ENCODE peak calls at places on chromosomes 3 and 15, in five cellular contexts. K, L, V, I and D are unnamed samples.

GRCh38 chr15:83565553-83566159 is 88.3 kb upstream of the ADAMTSL3 start:
- DNase-seq in K (no peak), L (peak; percentile 62), V (peak; percentile 71), I (no peak), D (no peak)

GRCh38 chr3:184761120-184761841 is 49.4 kb upstream of the MAGEF1 start:
- DNase-seq in K (no peak), L (no peak), V (no peak), I (no peak), D (no peak)

GRCh38 chr3:115741650-115742049 is 118.3 kb downstream of the GAP43 start:
- DNase-seq in K (no peak), L (no peak), V (no peak), I (no peak), D (no peak)

GRCh38 chr3:34947849-34948248 is 691.5 kb upstream of the ARPP21 start:
- DNase-seq in K (no peak), L (peak; percentile 34), V (no peak), I (no peak), D (no peak)

GRCh38 chr3:10234526-10235230 is 13.6 kb upstream of the TATDN2 start:
- DNase-seq in K (no peak), L (no peak), V (no peak), I (no peak), D (no peak)

GRCh38 chr3:188316021-188316722 is 162.2 kb downstream of the LPP start:
- DNase-seq in K (no peak), L (peak; percentile 55), V (no peak), I (no peak), D (no peak)

GRCh38 chr15:25055356-25056068 is 100.7 kb downstream of the SNRPN start:
- DNase-seq in K (no peak), L (no peak), V (no peak), I (no peak), D (peak; percentile 24)

GRCh38 chr3:99114565-99115291 is 213.2 kb upstream of the DCBLD2 start:
- DNase-seq in K (peak; percentile 64), L (peak; percentile 63), V (peak; percentile 72), I (no peak), D (no peak)

GRCh38 chr15:48966595-48967301 is 3.0 kb upstream of the SHC4 start:
- DNase-seq in K (peak; percentile 66), L (peak; percentile 74), V (peak; percentile 70), I (no peak), D (no peak)

GRCh38 chr15:49270541-49271421 is 100.7 kb downstream of the GALK2 start:
- DNase-seq in K (no peak), L (no peak), V (peak; percentile 8), I (no peak), D (no peak)

GRCh38 chr15:58070801-58071418 is 5.4 kb upstream of the ALDH1A2 start:
- DNase-seq in K (peak; percentile 19), L (peak; percentile 82), V (peak; percentile 64), I (peak; percentile 51), D (peak; percentile 81)

GRCh38 chr15:70545526-70545925 is 217.8 kb downstream of the UACA start:
- DNase-seq in K (no peak), L (no peak), V (no peak), I (no peak), D (no peak)

GRCh38 chr15:89772933-89773583 is 3.1 kb upstream of the MESP2 start:
- DNase-seq in K (peak; percentile 19), L (peak; percentile 60), V (peak; percentile 67), I (no peak), D (no peak)

GRCh38 chr3:195914648-195915473 is 6.5 kb upstream of the TNK2 start:
- DNase-seq in K (peak; percentile 97), L (peak; percentile 99), V (peak; percentile 99), I (peak; percentile 86), D (peak; percentile 86)

GRCh38 chr15:50084932-50085331 is 34.1 kb downstream of the ATP8B4 start:
- DNase-seq in K (no peak), L (no peak), V (no peak), I (no peak), D (no peak)

GRCh38 chr15:98069256-98069655 is 108.8 kb downstream of the ARRDC4 start:
- DNase-seq in K (no peak), L (peak; percentile 15), V (no peak), I (no peak), D (no peak)

GRCh38 chr3:188299068-188299467 is 145.1 kb downstream of the LPP start:
- DNase-seq in K (no peak), L (no peak), V (no peak), I (no peak), D (no peak)

GRCh38 chr15:65827065-65827464 is 35.0 kb upstream of the DENND4A start:
- DNase-seq in K (no peak), L (no peak), V (no peak), I (no peak), D (no peak)

GRCh38 chr15:96064351-96064756 is 266.1 kb upstream of the NR2F2 start:
- DNase-seq in K (peak; percentile 17), L (peak; percentile 85), V (no peak), I (no peak), D (no peak)

GRCh38 chr3:88334187-88334868 is 184.6 kb downstream of the C3orf38 start:
- DNase-seq in K (no peak), L (no peak), V (no peak), I (no peak), D (no peak)

GRCh38 chr3:156037356-156037755 is 83.0 kb upstream of the KCNAB1 start:
- DNase-seq in K (no peak), L (peak; percentile 19), V (no peak), I (no peak), D (no peak)

GRCh38 chr15:77144492-77145070 is 73.7 kb upstream of the TSPAN3 start:
- DNase-seq in K (peak; percentile 94), L (peak; percentile 90), V (peak; percentile 4), I (no peak), D (no peak)

GRCh38 chr3:88775026-88775690 is 332.3 kb upstream of the EPHA3 start:
- DNase-seq in K (no peak), L (no peak), V (no peak), I (no peak), D (no peak)

GRCh38 chr3:58288011-58288728 is 17.9 kb upstream of the RPP14 start:
- DNase-seq in K (no peak), L (no peak), V (no peak), I (no peak), D (no peak)
- TF ChIP-seq CTCF in K (peak; percentile 43), L (no peak), V (peak; percentile 45), I (no peak), D (no peak)

DNA sequence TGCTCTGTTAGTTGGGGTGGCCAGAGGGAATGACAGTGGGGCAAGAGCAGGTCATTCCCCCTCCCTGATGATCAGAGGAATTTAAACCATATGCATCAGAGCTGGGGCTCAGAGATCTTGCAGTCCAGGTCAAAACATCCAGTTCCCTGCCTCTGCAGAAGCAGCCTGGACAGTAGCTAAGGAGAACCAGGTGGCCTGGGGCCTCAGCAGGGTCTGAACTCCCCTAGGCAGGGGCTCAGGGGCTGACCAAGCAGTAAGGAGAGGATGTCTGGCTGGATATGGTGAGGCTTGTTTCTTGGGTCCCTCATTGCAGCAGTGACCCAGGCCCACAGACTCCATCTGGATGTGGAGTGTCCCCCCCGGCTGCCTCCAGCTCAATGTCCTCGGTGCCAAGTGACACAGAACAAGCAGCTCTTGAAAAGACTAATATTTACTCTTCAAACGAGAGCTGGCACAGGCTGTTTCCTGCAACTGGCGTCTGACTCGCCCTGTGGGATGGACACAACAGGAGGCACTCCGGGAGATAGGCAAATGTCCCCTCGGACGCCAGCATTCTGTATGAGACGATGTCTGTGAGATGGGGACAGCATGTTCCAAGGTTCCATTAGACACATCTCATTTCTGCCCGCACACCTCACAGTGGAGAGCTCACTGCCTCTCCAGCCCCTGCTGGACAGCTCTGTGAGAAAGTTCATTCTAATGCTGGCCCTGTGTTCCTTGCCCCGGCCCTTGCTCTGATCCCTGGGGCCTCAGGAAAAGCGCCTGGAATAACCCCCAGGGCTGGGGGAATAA is 37.1 kb downstream of the SEC22C start:
- DNase-seq in K (no peak), L (peak; percentile 57), V (peak; percentile 72), I (no peak), D (no peak)
- TF ChIP-seq CTCF in K (peak; percentile 37), L (no peak), V (no peak), I (peak; percentile 30), D (no peak)

GRCh38 chr3:123161167-123161566 is 40.6 kb upstream of the SEC22A start:
- DNase-seq in K (no peak), L (no peak), V (no peak), I (no peak), D (no peak)
- TF ChIP-seq CTCF in K (peak; percentile 38), L (no peak), V (peak; percentile 47), I (no peak), D (no peak)

GRCh38 chr15:53274630-53275029 is 484.5 kb upstream of the ONECUT1 start:
- DNase-seq in K (no peak), L (no peak), V (no peak), I (no peak), D (no peak)
- TF ChIP-seq CTCF in K (no peak), L (no peak), V (no peak), I (no peak), D (no peak)